ENCODE peak calls at places on chromosomes 13 and 19, in six cellular contexts. M is stimulated activated CD4-positive, alpha-beta T cell treated with anti-CD3 and anti-CD28 coated beads, Interleukin-1b, Interleukin-23, amount 100 ng/mL, for 1 hour; I is fibroblast of mammary gland; U is activated effector memory CD4-positive, alpha-beta T cell treated with Interleukin-2 at 50 U/mL for 16 hours; Z is fibroblast of pulmonary artery; T is mucosa of gallbladder. V is an unnamed sample.

GRCh38 chr13:69928262-69928661 is 179.4 kb upstream of the ATXN8OS start:
- DNase-seq in U (no peak), I (no peak), T (no peak), M (no peak), Z (no peak), V (no peak)

GRCh38 chr13:90933097-90933826 is 414.2 kb upstream of the MIR17HG start:
- DNase-seq in I (no peak), M (no peak), T (no peak), Z (peak; percentile 1), U (no peak), V (no peak)

GRCh38 chr13:83372786-83373185 is 509.5 kb downstream of the SLITRK1 start:
- DNase-seq in M (no peak), U (no peak), I (peak; percentile 21), T (no peak), Z (no peak), V (no peak)

GRCh38 chr13:108070925-108071324 is 144.4 kb downstream of the LIG4 start:
- DNase-seq in U (no peak), T (no peak), I (no peak), M (no peak), Z (no peak), V (no peak)

GRCh38 chr19:15292847-15293582 is 39.3 kb downstream of the BRD4 start:
- DNase-seq in I (no peak), M (no peak), T (no peak), U (no peak), Z (peak; percentile 42), V (no peak)

GRCh38 chr13:79654520-79654919 is 173.6 kb downstream of the NDFIP2 start:
- DNase-seq in T (no peak), Z (no peak), U (no peak), M (no peak), I (no peak), V (no peak)

GRCh38 chr19:35738021-35738886 is 4.0 kb downstream of the IGFLR1 start:
- DNase-seq in M (no peak), U (no peak), Z (no peak), T (no peak), I (no peak), V (peak; percentile 83)

GRCh38 chr19:3524075-3524842 is 14.7 kb upstream of the TEKTIP1 start:
- DNase-seq in U (no peak), M (no peak), T (no peak), Z (no peak), I (no peak), V (no peak)

GRCh38 chr19:41223431-41224234 is 4.6 kb downstream of the AXL start:
- DNase-seq in T (no peak), M (no peak), U (no peak), Z (peak; percentile 60), I (peak; percentile 89), V (peak; percentile 97)

GRCh38 chr19:29630661-29631060 is 24.6 kb downstream of the POP4 start:
- DNase-seq in M (no peak), U (no peak), I (no peak), T (no peak), Z (no peak), V (no peak)

GRCh38 chr19:1000591-1001537 is 645 bp downstream of the GRIN3B start:
- DNase-seq in U (no peak), T (no peak), I (no peak), M (no peak), Z (no peak), V (no peak)

GRCh38 chr13:48038763-48039162 is 1.2 kb downstream of the NUDT15 start:
- DNase-seq in T (no peak), U (no peak), I (no peak), Z (no peak), M (no peak), V (no peak)

GRCh38 chr13:109892101-109892500 is 105.7 kb upstream of the IRS2 start:
- DNase-seq in T (no peak), U (no peak), I (no peak), Z (no peak), M (no peak), V (no peak)

GRCh38 chr19:39679056-39679790 is 23.5 kb downstream of the LGALS16 start:
- DNase-seq in M (peak; percentile 26), I (no peak), T (no peak), Z (no peak), U (no peak), V (no peak)

GRCh38 chr13:94712812-94713555 is 639 bp upstream of the SOX21 start:
- DNase-seq in I (peak; percentile 42), Z (peak; percentile 65), M (no peak), U (no peak), T (no peak), V (peak; percentile 63)

GRCh38 chr19:40162104-40162503 is 29.1 kb upstream of the MAP3K10 start:
- DNase-seq in M (no peak), Z (no peak), T (no peak), U (no peak), I (no peak), V (no peak)

GRCh38 chr13:110338441-110339101 is 31.5 kb downstream of the COL4A2 start:
- DNase-seq in M (no peak), I (peak; percentile 47), U (no peak), Z (peak; percentile 92), T (peak; percentile 62), V (no peak)

GRCh38 chr13:98495627-98496238 is 81.2 kb downstream of the STK24 start:
- DNase-seq in M (no peak), U (no peak), I (peak; percentile 62), T (no peak), Z (no peak), V (no peak)

GRCh38 chr19:6833166-6833790 is 54.1 kb upstream of the ADGRE1 start:
- DNase-seq in I (no peak), M (no peak), U (no peak), Z (no peak), T (no peak), V (no peak)

GRCh38 chr19:50224986-50225747 is 21.7 kb downstream of the MYH14 start:
- DNase-seq in T (no peak), U (no peak), M (no peak), I (no peak), Z (no peak), V (peak; percentile 17)

GRCh38 chr19:17347361-17347760 is 10.0 kb downstream of the GTPBP3 start:
- DNase-seq in T (no peak), U (no peak), Z (peak; percentile 52), M (no peak), I (no peak), V (peak; percentile 86)

GRCh38 chr13:36344173-36344572 is 2.0 kb downstream of the SPART start:
- DNase-seq in M (no peak), U (no peak), Z (peak; percentile 88), T (no peak), I (peak; percentile 84), V (no peak)

V was measured in osteoblast.